ENCODE peak calls at places on chromosomes 1 and 21, in nine cellular contexts. Z is AG04450; J is IMR-90; W is bronchial epithelial cell; Y is HL-60; F is osteoblast; N is CD8-positive, alpha-beta T cell; S is GM20000; Q is hepatocyte. P is an unnamed sample.

GRCh38 chr1:167401260-167401873 is 117.0 kb downstream of the CD247 start:
- DNase-seq in Z (peak), J (peak), W (peak), Y (peak), F (peak), N (peak), S (peak), Q (peak), P (no peak)

GRCh38 chr1:53552981-53553733 is 94.0 kb downstream of the DMRTB1 start:
- DNase-seq in Z (no peak), J (peak), W (no peak), Y (no peak), F (no peak), N (no peak), S (no peak), Q (no peak), P (no peak)

GRCh38 chr1:36829951-36830350 is 204.4 kb downstream of the GRIK3 start:
- DNase-seq in Z (no peak), J (no peak), W (no peak), Y (no peak), F (peak), N (no peak), S (no peak), Q (no peak), P (no peak)

GRCh38 chr1:112064344-112064743 is 74.9 kb upstream of the KCND3 start:
- DNase-seq in Z (no peak), J (no peak), W (no peak), Y (no peak), F (no peak), N (no peak), S (no peak), Q (no peak), P (no peak)

GRCh38 chr1:32902535-32902920 is 1.3 kb upstream of the TMEM54 start:
- DNase-seq in Z (no peak), J (no peak), W (no peak), Y (no peak), F (peak), N (no peak), S (peak), Q (no peak), P (no peak)

GRCh38 chr1:220224611-220225124 is 47.6 kb downstream of the RAB3GAP2 start:
- DNase-seq in Z (no peak), J (no peak), W (no peak), Y (no peak), F (no peak), N (no peak), S (no peak), Q (no peak), P (no peak)

GRCh38 chr1:3352084-3352951 is 102.1 kb upstream of the ARHGEF16 start:
- DNase-seq in Z (no peak), J (peak), W (no peak), Y (no peak), F (no peak), N (no peak), S (no peak), Q (peak), P (no peak)

GRCh38 chr1:118148034-118148433 is 37.0 kb downstream of the SPAG17 start:
- DNase-seq in Z (no peak), J (peak), W (no peak), Y (no peak), F (no peak), N (no peak), S (no peak), Q (no peak), P (no peak)

GRCh38 chr1:172658871-172659453 is at the start of gene FASLG:
- DNase-seq in Z (no peak), J (peak), W (no peak), Y (no peak), F (no peak), N (no peak), S (no peak), Q (no peak), P (no peak)

GRCh38 chr1:43541141-43541540 is 10.5 kb downstream of the PTPRF start:
- DNase-seq in Z (no peak), J (no peak), W (no peak), Y (no peak), F (peak), N (no peak), S (no peak), Q (no peak), P (no peak)

GRCh38 chr1:216175714-216176113 is 247.5 kb downstream of the USH2A start:
- DNase-seq in Z (no peak), J (no peak), W (no peak), Y (no peak), F (no peak), N (no peak), S (no peak), Q (no peak), P (no peak)

GRCh38 chr21:25885880-25886279 is 151.1 kb downstream of the GABPA start:
- DNase-seq in Z (no peak), J (no peak), W (no peak), Y (no peak), F (no peak), N (no peak), S (no peak), Q (no peak), P (no peak)

GRCh38 chr1:67614511-67614934 is 70.5 kb upstream of the GADD45A start:
- DNase-seq in Z (no peak), J (peak), W (peak), Y (no peak), F (peak), N (no peak), S (no peak), Q (no peak), P (no peak)

GRCh38 chr21:33854604-33855003 is 61.0 kb downstream of the ATP5PO start:
- DNase-seq in Z (no peak), J (no peak), W (peak), Y (no peak), F (no peak), N (no peak), S (no peak), Q (no peak), P (no peak)

GRCh38 chr1:19043579-19044443 is 87.3 kb upstream of the IFFO2 start:
- DNase-seq in Z (no peak), J (no peak), W (no peak), Y (no peak), F (peak), N (no peak), S (no peak), Q (no peak), P (no peak)

GRCh38 chr1:53580739-53581475 is 121.7 kb downstream of the DMRTB1 start:
- DNase-seq in Z (no peak), J (no peak), W (no peak), Y (no peak), F (no peak), N (no peak), S (no peak), Q (no peak), P (no peak)

GRCh38 chr1:175222296-175222938 is 29.8 kb upstream of the KIAA0040 start:
- DNase-seq in Z (no peak), J (no peak), W (peak), Y (no peak), F (no peak), N (no peak), S (no peak), Q (no peak), P (no peak)

GRCh38 chr1:182085726-182086125 is 24.2 kb upstream of the ZNF648 start:
- DNase-seq in Z (no peak), J (no peak), W (no peak), Y (no peak), F (no peak), N (no peak), S (no peak), Q (no peak), P (no peak)

GRCh38 chr1:176816232-176816631 is 348.3 kb downstream of the ASTN1 start:
- DNase-seq in Z (no peak), J (no peak), W (no peak), Y (no peak), F (no peak), N (no peak), S (no peak), Q (no peak), P (no peak)

GRCh38 chr1:44354268-44354839 is 703 bp downstream of the ERI3 start:
- DNase-seq in Z (no peak), J (peak), W (peak), Y (no peak), F (no peak), N (no peak), S (no peak), Q (peak), P (no peak)

GRCh38 chr1:155185783-155186265 is 12.2 kb downstream of the TRIM46 start:
- DNase-seq in Z (no peak), J (no peak), W (peak), Y (no peak), F (peak), N (no peak), S (no peak), Q (no peak), P (no peak)

GRCh38 chr1:236514703-236515442 is 8.9 kb upstream of the LGALS8 start:
- DNase-seq in Z (no peak), J (no peak), W (no peak), Y (no peak), F (no peak), N (no peak), S (no peak), Q (no peak), P (no peak)

GRCh38 chr1:245493029-245493428 is 338.2 kb downstream of the KIF26B start:
- DNase-seq in Z (no peak), J (no peak), W (no peak), Y (no peak), F (no peak), N (no peak), S (no peak), Q (no peak), P (no peak)
- TF ChIP-seq CTCF in Z (peak), J (peak), W (no peak), Y (no peak), F (peak), N (no peak), S (no peak), Q (no peak), P (no peak)

GRCh38 chr1:117061986-117062415 is 1.9 kb downstream of the TTF2 start:
- DNase-seq in Z (peak), J (peak), W (peak), Y (no peak), F (peak), N (no peak), S (peak), Q (peak), P (no peak)

GRCh38 chr1:117059334-117059677 is 820 bp upstream of the TTF2 start:
- DNase-seq in Z (no peak), J (no peak), W (no peak), Y (peak), F (peak), N (peak), S (peak), Q (peak), P (no peak)

GRCh38 chr1:117058810-117059209 is 1.3 kb upstream of the TTF2 start:
- DNase-seq in Z (no peak), J (no peak), W (no peak), Y (no peak), F (no peak), N (no peak), S (no peak), Q (no peak), P (no peak)

GRCh38 chr1:117060441-117061317 is 553 bp downstream of the TTF2 start:
- DNase-seq in Z (no peak), J (peak), W (peak), Y (no peak), F (peak), N (no peak), S (peak), Q (peak), P (peak)

DNA sequence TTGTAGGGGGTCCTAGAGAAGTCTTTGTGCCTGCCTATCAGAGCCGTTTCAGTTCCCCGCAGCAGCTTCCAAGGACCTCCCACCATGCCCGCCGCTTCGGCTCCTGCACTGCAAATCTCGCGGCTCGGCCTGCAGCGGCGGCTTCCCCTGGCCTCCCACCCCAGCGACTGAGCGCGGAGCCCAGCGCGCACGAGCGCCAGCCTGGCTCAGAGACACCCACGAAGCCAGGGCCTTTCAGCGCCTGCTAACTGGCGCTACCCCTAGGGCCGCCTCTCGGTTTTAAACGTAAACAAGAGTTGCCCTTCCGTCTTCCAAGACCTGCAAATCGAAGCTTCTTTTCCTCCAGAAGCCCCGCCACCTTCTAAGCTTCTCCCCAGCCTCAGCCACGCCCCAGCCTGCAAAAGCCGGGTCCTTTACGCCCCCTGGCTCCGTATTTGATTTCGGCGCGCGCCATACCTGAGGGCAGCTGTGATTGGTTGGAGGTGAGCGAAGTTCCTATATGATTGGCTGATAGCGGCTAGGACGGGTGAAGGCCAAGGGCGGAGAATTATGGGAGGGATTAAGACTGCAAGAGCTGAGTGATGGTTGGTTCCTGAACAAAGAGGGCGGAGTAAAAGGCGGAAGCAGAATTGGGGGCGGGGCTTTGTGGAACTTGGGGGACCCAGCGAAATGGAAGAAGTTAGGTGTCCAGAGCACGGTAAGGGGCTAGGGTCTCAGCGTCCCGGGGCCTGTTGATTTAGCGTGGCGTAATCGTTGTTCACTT is at the start of gene TTF2:
- DNase-seq in Z (peak), J (peak), W (peak), Y (peak), F (peak), N (peak), S (peak), Q (peak), P (peak)
- TF ChIP-seq CTCF in Z (peak), J (no peak), W (no peak), Y (no peak), F (no peak), N (no peak), S (peak), Q (no peak), P (no peak)

DNA sequence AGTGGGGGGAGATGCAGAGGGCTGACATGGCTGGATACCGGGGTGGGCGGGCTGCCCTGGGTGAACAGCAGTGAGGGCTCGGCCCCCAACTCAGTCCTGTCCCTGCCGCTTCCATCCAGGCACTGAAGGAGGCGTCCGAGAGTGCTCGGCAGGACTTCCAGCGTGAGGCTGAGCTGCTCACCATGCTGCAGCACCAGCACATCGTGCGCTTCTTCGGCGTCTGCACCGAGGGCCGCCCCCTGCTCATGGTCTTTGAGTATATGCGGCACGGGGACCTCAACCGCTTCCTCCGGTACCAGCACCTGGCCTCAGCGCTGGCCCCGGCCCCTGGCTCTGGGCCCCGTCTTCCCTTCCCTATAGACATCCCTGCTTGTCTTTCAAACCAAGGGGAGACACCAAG is 15.6 kb downstream of the NTRK1 start:
- DNase-seq in Z (no peak), J (no peak), W (no peak), Y (no peak), F (no peak), N (no peak), S (no peak), Q (no peak), P (no peak)
- TF ChIP-seq CTCF in Z (peak), J (peak), W (peak), Y (no peak), F (no peak), N (no peak), S (no peak), Q (no peak), P (no peak)

GRCh38 chr21:42574234-42575027 is 60.8 kb downstream of the SLC37A1 start:
- DNase-seq in Z (no peak), J (peak), W (no peak), Y (no peak), F (peak), N (no peak), S (no peak), Q (no peak), P (no peak)
- TF ChIP-seq CTCF in Z (peak), J (peak), W (no peak), Y (no peak), F (peak), N (no peak), S (no peak), Q (peak), P (peak)

GRCh38 chr1:12114916-12115315 is 51.8 kb downstream of the TNFRSF8 start:
- DNase-seq in Z (no peak), J (no peak), W (no peak), Y (no peak), F (peak), N (no peak), S (no peak), Q (no peak), P (no peak)

GRCh38 chr1:12111741-12112140 is 48.6 kb downstream of the TNFRSF8 start:
- DNase-seq in Z (no peak), J (no peak), W (no peak), Y (no peak), F (no peak), N (no peak), S (no peak), Q (no peak), P (no peak)

GRCh38 chr1:12114340-12114683 is 51.2 kb downstream of the TNFRSF8 start:
- DNase-seq in Z (no peak), J (no peak), W (no peak), Y (no peak), F (peak), N (no peak), S (no peak), Q (no peak), P (no peak)

GRCh38 chr1:12112711-12113161 is 49.6 kb downstream of the TNFRSF8 start:
- DNase-seq in Z (no peak), J (peak), W (no peak), Y (no peak), F (peak), N (no peak), S (no peak), Q (no peak), P (no peak)

GRCh38 chr1:12113433-12114339 is 50.6 kb downstream of the TNFRSF8 start:
- DNase-seq in Z (peak), J (peak), W (no peak), Y (no peak), F (peak), N (no peak), S (no peak), Q (no peak), P (no peak)
- TF ChIP-seq CTCF in Z (peak), J (no peak), W (no peak), Y (no peak), F (no peak), N (no peak), S (no peak), Q (no peak), P (no peak)

P was measured in D721Med.